ENCODE peak calls at places on chromosomes 13 and 19, in six cellular contexts. M, H, K, R, I and Y are unnamed samples.

GRCh38 chr19:57641715-57642234 is 8.8 kb downstream of the ZNF211 start:
- DNase-seq in M (no peak), H (no peak), K (no peak), R (no peak), I (no peak), Y (no peak)

GRCh38 chr13:30216111-30216510 is 91.2 kb downstream of the KATNAL1 start:
- DNase-seq in M (no peak), H (peak; percentile 55), K (peak; percentile 31), R (no peak), I (no peak), Y (no peak)

GRCh38 chr19:11849264-11849615 is 714 bp downstream of the ZNF439 start:
- DNase-seq in M (no peak), H (no peak), K (no peak), R (no peak), I (no peak), Y (no peak)

GRCh38 chr13:48994731-48995130 is 19.0 kb downstream of the FNDC3A start:
- DNase-seq in M (no peak), H (no peak), K (no peak), R (no peak), I (no peak), Y (no peak)

GRCh38 chr13:41590643-41591042 is 133.3 kb downstream of the RGCC start:
- DNase-seq in M (no peak), H (no peak), K (no peak), R (no peak), I (no peak), Y (no peak)

GRCh38 chr19:14786421-14786851 is 8.1 kb upstream of the ADGRE2 start:
- DNase-seq in M (no peak), H (peak; percentile 87), K (no peak), R (no peak), I (peak; percentile 21), Y (no peak)

GRCh38 chr13:82654851-82655517 is 1227.3 kb downstream of the SLITRK1 start:
- DNase-seq in M (no peak), H (no peak), K (peak; percentile 81), R (peak; percentile 15), I (peak; percentile 61), Y (peak; percentile 20)

GRCh38 chr13:32443111-32443510 is 15.2 kb upstream of the N4BP2L1 start:
- DNase-seq in M (no peak), H (no peak), K (no peak), R (peak; percentile 35), I (no peak), Y (no peak)

GRCh38 chr13:43307921-43308433 is 284.6 kb downstream of the DNAJC15 start:
- DNase-seq in M (peak; percentile 80), H (peak; percentile 47), K (peak; percentile 93), R (peak; percentile 75), I (peak; percentile 80), Y (peak; percentile 19)

GRCh38 chr19:44712864-44713515 is 14.0 kb downstream of the CEACAM16 start:
- DNase-seq in M (no peak), H (no peak), K (no peak), R (no peak), I (no peak), Y (no peak)

GRCh38 chr13:42140494-42140893 is 92.0 kb downstream of the DGKH start:
- DNase-seq in M (no peak), H (no peak), K (no peak), R (no peak), I (no peak), Y (no peak)

GRCh38 chr19:32594021-32594420 is 13.0 kb downstream of the PDCD5 start:
- DNase-seq in M (no peak), H (no peak), K (no peak), R (no peak), I (no peak), Y (no peak)

GRCh38 chr13:111920932-111921705 is 145.8 kb upstream of the SOX1 start:
- DNase-seq in M (peak; percentile 13), H (peak; percentile 45), K (no peak), R (no peak), I (no peak), Y (no peak)

DNA sequence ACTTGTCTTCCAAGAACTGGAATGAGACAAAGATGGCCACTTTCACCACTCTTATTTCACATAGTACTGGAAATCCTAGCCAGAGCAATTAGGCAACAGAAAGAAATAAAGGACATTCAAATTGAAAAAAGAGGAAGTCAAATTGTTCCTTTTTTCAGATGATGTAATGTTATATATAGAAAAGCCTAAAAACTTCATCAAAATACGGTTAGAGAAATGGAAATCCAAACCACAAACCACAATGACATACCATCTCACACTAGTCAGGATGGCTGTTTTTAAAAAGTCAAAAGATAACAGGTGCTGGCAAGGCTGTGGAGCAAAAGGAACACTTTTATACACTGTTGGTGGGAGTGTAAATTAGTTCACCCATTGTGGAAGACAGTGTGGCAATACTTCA is 113.3 kb upstream of the SPRY2 start:
- DNase-seq in M (no peak), H (no peak), K (peak; percentile 55), R (no peak), I (no peak), Y (no peak)
- H3K27ac ChIP-seq in M (no peak overlapping the region), H (no peak overlapping the region), K (no peak overlapping the region), R (no peak overlapping the region), I (no peak overlapping the region), Y (no peak overlapping the region)

GRCh38 chr19:39680593-39680992 is 23.7 kb upstream of the LGALS14 start:
- DNase-seq in M (no peak), H (no peak), K (no peak), R (no peak), I (no peak), Y (no peak)

GRCh38 chr19:39679056-39679790 is 23.5 kb downstream of the LGALS16 start:
- DNase-seq in M (no peak), H (no peak), K (no peak), R (no peak), I (no peak), Y (no peak)

GRCh38 chr19:39676004-39676403 is 20.3 kb downstream of the LGALS16 start:
- DNase-seq in M (no peak), H (no peak), K (no peak), R (no peak), I (no peak), Y (no peak)

GRCh38 chr19:39679791-39680168 is 24.1 kb downstream of the LGALS16 start:
- DNase-seq in M (no peak), H (no peak), K (no peak), R (no peak), I (no peak), Y (no peak)

DNA sequence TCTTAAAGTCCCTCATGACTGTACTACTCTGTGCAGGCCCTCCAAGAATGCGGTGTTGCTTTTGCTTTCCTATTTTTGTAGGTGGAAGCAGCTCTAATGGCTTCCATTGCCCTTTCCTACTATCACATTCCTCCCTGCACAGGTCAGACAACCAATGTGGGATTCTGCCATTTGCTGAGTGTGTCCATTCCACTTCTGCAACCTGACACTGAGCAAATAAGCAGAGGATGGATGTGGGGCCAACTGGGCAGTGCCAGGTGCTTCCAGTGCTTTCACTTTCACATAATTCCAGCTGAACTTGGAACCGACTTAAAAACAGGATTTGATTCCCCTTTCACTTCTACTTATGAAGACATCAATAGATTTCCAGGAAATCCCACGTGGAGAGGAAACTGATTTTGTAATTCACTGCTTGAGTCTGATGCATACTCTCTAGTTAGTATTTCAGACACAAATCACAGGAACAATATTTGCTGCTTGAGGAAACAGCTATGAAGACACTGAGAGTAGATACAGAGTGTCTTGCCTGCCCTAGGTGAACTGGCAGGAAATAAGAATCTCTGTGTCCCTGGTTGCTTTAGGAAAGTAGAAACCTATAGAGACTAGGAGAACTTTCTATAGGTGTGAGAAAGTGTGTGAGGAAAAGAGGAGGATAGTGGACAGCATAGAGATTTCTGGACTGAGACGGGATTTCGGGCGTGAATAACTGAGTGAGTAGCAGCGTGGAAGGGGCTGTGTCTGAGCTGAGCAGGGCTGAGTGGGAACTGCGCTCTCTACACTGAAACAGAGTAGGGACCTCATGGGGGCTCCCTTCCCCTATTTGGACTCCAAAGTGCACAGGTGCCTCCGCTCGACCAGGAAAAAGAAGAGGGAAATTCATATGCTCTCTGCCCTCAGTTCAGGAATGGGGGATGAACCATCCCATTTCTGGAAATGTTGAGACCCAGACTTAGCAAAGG is 22.5 kb downstream of the LGALS16 start:
- DNase-seq in M (peak; percentile 62), H (no peak), K (no peak), R (no peak), I (no peak), Y (no peak)
- H3K4me3 ChIP-seq in M (no peak overlapping the region), H (no peak overlapping the region), K (no peak overlapping the region), R (no peak overlapping the region), I (no peak overlapping the region), Y (no peak overlapping the region)

DNA sequence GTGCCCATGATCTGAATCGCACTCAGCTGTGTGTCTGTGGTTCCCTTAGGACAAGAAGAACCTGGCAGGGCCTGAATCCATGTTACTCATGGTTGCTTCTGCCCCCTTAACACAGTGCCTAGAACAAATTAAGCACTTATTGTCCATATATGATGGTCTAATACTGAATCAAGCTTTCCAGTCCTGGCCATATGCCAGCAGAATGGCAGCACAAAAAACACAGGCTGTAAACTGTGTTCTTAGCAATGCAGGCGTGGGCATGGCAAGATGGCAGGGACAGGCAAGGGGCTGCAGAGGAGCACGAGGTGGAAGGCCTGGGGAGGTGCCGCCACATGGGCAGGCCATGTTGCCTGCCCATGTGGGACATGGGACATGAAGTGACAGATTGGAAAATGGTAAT is 68.2 kb downstream of the LATS2 start:
- DNase-seq in M (no peak), H (no peak), K (no peak), R (no peak), I (no peak), Y (no peak)
- H3K27ac ChIP-seq in M (no peak overlapping the region), H (no peak overlapping the region), K (no peak overlapping the region), R (no peak overlapping the region), I (no peak overlapping the region), Y (no peak overlapping the region)

DNA sequence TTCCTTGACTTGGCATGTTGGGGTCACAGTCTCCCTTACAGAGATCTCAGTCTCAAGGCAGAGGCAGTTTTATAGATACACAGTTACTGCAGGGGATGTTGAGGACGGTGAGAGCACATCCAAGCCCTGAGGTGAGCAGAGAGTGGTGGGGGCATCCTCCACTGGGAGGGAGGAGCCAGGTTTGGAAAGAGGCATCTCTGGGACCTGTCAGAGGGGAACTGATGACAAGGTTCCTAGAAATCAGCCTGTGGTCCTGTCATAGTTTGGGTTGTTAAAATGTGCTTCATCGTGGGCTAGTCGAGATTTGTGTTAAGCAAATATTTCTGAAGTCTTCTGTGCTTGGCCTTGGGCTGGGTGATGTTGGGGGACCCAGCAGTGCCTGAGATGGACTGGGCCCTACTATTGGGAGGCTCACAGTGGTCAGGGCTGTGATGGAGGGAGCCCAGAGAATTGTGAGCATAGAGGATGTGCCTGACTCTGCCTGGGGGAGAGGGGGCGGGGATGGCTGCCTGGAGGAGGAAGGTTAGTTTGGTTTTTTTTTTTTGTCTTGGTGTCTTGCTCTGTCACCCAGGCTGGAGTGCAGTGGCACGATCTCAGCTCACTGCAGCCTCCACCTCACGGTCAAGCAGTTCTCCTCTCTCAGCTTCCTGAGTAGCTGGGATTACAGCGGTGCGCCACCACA is 3.9 kb downstream of the SUPT5H start:
- DNase-seq in M (no peak), H (no peak), K (no peak), R (no peak), I (no peak), Y (no peak)
- H3K4me3 ChIP-seq in M (no peak overlapping the region), H (no peak overlapping the region), K (no peak overlapping the region), R (no peak overlapping the region), I (no peak overlapping the region), Y (no peak overlapping the region)